ENCODE peak calls at places on chromosomes 12 and 14, in six cellular contexts. I, B, M, U, Q and Z are unnamed samples.

GRCh38 chr12:89346741-89347324 is 5.5 kb downstream of the DUSP6 start:
- DNase-seq in I (no peak), B (no peak), M (no peak), U (peak), Q (peak), Z (no peak)

GRCh38 chr12:9999016-9999415 is at the start of gene CLEC1B:
- DNase-seq in I (no peak), B (no peak), M (no peak), U (no peak), Q (no peak), Z (no peak)

GRCh38 chr14:61346793-61347192 is 25.4 kb downstream of the PRKCH start:
- DNase-seq in I (no peak), B (no peak), M (no peak), U (no peak), Q (no peak), Z (no peak)

GRCh38 chr12:51591020-51591901 is at the start of gene SCN8A:
- DNase-seq in I (no peak), B (peak), M (peak), U (no peak), Q (no peak), Z (no peak)

GRCh38 chr12:124557518-124558223 is 9.7 kb downstream of the NCOR2 start:
- DNase-seq in I (no peak), B (no peak), M (no peak), U (no peak), Q (no peak), Z (no peak)

GRCh38 chr14:92719890-92720323 is 28.5 kb downstream of the LGMN start:
- DNase-seq in I (peak), B (no peak), M (no peak), U (no peak), Q (no peak), Z (no peak)

GRCh38 chr12:33944703-33945437 is 77.4 kb upstream of the ALG10 start:
- DNase-seq in I (no peak), B (no peak), M (no peak), U (no peak), Q (no peak), Z (no peak)

GRCh38 chr12:48925218-48925871 is at the start of gene FKBP11:
- DNase-seq in I (no peak), B (peak), M (peak), U (no peak), Q (peak), Z (no peak)

GRCh38 chr14:77579760-77580159 is 36.7 kb downstream of the SPTLC2 start:
- DNase-seq in I (no peak), B (no peak), M (no peak), U (no peak), Q (no peak), Z (no peak)

GRCh38 chr12:112049351-112049750 is 36.1 kb downstream of the ERP29 start:
- DNase-seq in I (no peak), B (no peak), M (no peak), U (no peak), Q (no peak), Z (no peak)

GRCh38 chr12:46410495-46410894 is 37.9 kb upstream of the SLC38A2 start:
- DNase-seq in I (no peak), B (no peak), M (no peak), U (no peak), Q (no peak), Z (peak)

GRCh38 chr14:104304451-104305351 is 166.3 kb downstream of the KIF26A start:
- DNase-seq in I (no peak), B (no peak), M (no peak), U (no peak), Q (no peak), Z (no peak)

GRCh38 chr14:94180655-94181271 is 6.6 kb downstream of the PPP4R4 start:
- DNase-seq in I (no peak), B (no peak), M (no peak), U (peak), Q (peak), Z (no peak)

GRCh38 chr12:82708507-82708906 is 21.8 kb downstream of the TMTC2 start:
- DNase-seq in I (no peak), B (no peak), M (peak), U (no peak), Q (peak), Z (no peak)

GRCh38 chr12:5509122-5509521 is 77.2 kb downstream of the NTF3 start:
- DNase-seq in I (no peak), B (no peak), M (no peak), U (no peak), Q (no peak), Z (no peak)

GRCh38 chr12:82663893-82664292 is 22.8 kb upstream of the TMTC2 start:
- DNase-seq in I (no peak), B (no peak), M (no peak), U (no peak), Q (no peak), Z (no peak)

GRCh38 chr12:20423557-20423956 is 55.2 kb downstream of the PDE3A start:
- DNase-seq in I (no peak), B (no peak), M (no peak), U (no peak), Q (no peak), Z (no peak)

GRCh38 chr14:73996731-73997107 is 22.4 kb downstream of the ENTPD5 start:
- DNase-seq in I (no peak), B (no peak), M (no peak), U (no peak), Q (no peak), Z (no peak)

GRCh38 chr12:48687595-48687994 is 5.6 kb upstream of the KANSL2 start:
- DNase-seq in I (no peak), B (no peak), M (no peak), U (no peak), Q (no peak), Z (no peak)

GRCh38 chr12:26443309-26443708 is 247.9 kb downstream of the SSPN start:
- DNase-seq in I (no peak), B (no peak), M (no peak), U (no peak), Q (no peak), Z (no peak)

GRCh38 chr14:101078892-101079221 is 175.3 kb upstream of the RTL1 start:
- DNase-seq in I (no peak), B (no peak), M (no peak), U (no peak), Q (no peak), Z (no peak)

GRCh38 chr14:73728106-73729014 is 14.2 kb upstream of the PNMA1 start:
- DNase-seq in I (no peak), B (peak), M (peak), U (peak), Q (peak), Z (peak)

GRCh38 chr12:116969615-116970575 is 59.1 kb downstream of the FBXW8 start:
- DNase-seq in I (no peak), B (no peak), M (no peak), U (no peak), Q (no peak), Z (peak)

GRCh38 chr12:51923506-51924365 is 16.4 kb downstream of the ACVRL1 start:
- DNase-seq in I (no peak), B (peak), M (no peak), U (no peak), Q (no peak), Z (peak)